ENCODE peak calls at places on chromosomes 11 and 22, in seven cellular contexts. R is ovary, T is cardiac muscle cell, M is right lobe of liver, I is testis, O is kidney, H is ascending aorta. V is an unnamed sample.

GRCh38 chr11:113477321-113477720 is 2.1 kb upstream of the DRD2 start:
- DNase-seq in T (peak; percentile 48), O (no peak), M (no peak), I (no peak), R (no peak), H (no peak), V (no peak)

GRCh38 chr22:37284126-37284806 is 2.0 kb downstream of the CYTH4 start:
- DNase-seq in H (no peak), I (no peak), R (no peak), O (no peak), T (no peak), M (no peak), V (no peak)

GRCh38 chr11:18013790-18014507 is 1.1 kb upstream of the SERGEF start:
- DNase-seq in M (no peak), I (no peak), R (no peak), T (peak; percentile 6), H (no peak), O (peak; percentile 57), V (peak; percentile 35)

GRCh38 chr11:130094614-130095013 is 24.9 kb downstream of the APLP2 start:
- DNase-seq in T (no peak), I (no peak), H (no peak), O (no peak), R (no peak), M (no peak), V (no peak)

GRCh38 chr11:17277024-17277584 is 565 bp downstream of the NUCB2 start:
- DNase-seq in T (peak; percentile 52), O (no peak), H (no peak), I (no peak), R (no peak), M (no peak), V (no peak)

GRCh38 chr22:27845603-27846100 is 44.1 kb upstream of the MN1 start:
- DNase-seq in T (no peak), M (no peak), H (peak; percentile 13), I (peak; percentile 5), O (no peak), R (no peak), V (no peak)

GRCh38 chr11:124174001-124174400 is 9.1 kb upstream of the OR10D3 start:
- DNase-seq in H (no peak), R (no peak), T (peak; percentile 75), I (no peak), O (no peak), M (no peak), V (no peak)

GRCh38 chr11:36689442-36689841 is 91.4 kb upstream of the RAG2 start:
- DNase-seq in O (no peak), M (no peak), T (no peak), R (no peak), H (no peak), I (no peak), V (no peak)

GRCh38 chr11:32939866-32940265 is 47.3 kb downstream of the QSER1 start:
- DNase-seq in H (no peak), M (no peak), R (no peak), I (no peak), O (no peak), T (no peak), V (no peak)

GRCh38 chr11:124970925-124971324 is 16.9 kb downstream of the CCDC15 start:
- DNase-seq in O (no peak), T (peak; percentile 50), H (no peak), R (no peak), I (no peak), M (no peak), V (peak; percentile 7)

GRCh38 chr11:43987384-43988039 is 45.1 kb downstream of the C11orf96 start:
- DNase-seq in I (peak; percentile 98), H (peak; percentile 94), R (peak; percentile 100), M (peak; percentile 86), O (peak; percentile 98), T (peak; percentile 98), V (peak; percentile 66)

GRCh38 chr11:35098850-35099249 is 40.1 kb upstream of the CD44 start:
- DNase-seq in R (no peak), H (no peak), I (no peak), M (no peak), O (no peak), T (no peak), V (no peak)

GRCh38 chr22:32255217-32255616 is at the start of gene SLC5A4:
- DNase-seq in H (no peak), M (no peak), O (no peak), T (no peak), I (no peak), R (no peak), V (no peak)

GRCh38 chr22:46549971-46550641 is 12.7 kb upstream of the CELSR1 start:
- DNase-seq in H (no peak), T (no peak), M (no peak), R (no peak), O (peak; percentile 71), I (no peak), V (no peak)

GRCh38 chr11:85661972-85662664 is 2.8 kb downstream of the CREBZF start:
- DNase-seq in O (no peak), T (peak; percentile 32), H (no peak), R (no peak), M (no peak), I (no peak), V (no peak)

GRCh38 chr11:16669799-16670415 is 68.5 kb upstream of the C11orf58 start:
- DNase-seq in H (no peak), I (no peak), R (no peak), M (no peak), O (no peak), T (peak; percentile 15), V (no peak)

GRCh38 chr22:36853407-36854099 is 7.3 kb upstream of the NCF4 start:
- DNase-seq in O (peak; percentile 88), T (peak; percentile 72), H (peak; percentile 72), R (no peak), M (no peak), I (peak; percentile 82), V (peak; percentile 86)

GRCh38 chr11:10400856-10401255 is 54.2 kb upstream of the AMPD3 start:
- DNase-seq in R (no peak), T (no peak), I (no peak), H (no peak), M (no peak), O (no peak), V (no peak)

GRCh38 chr22:16601437-16602223 is 9.0 kb upstream of the CCT8L2 start:
- DNase-seq in M (no peak), H (no peak), I (peak; percentile 23), T (no peak), R (peak; percentile 33), O (no peak), V (no peak)

GRCh38 chr22:49090853-49091135 is 736.9 kb downstream of the BRD1 start:
- DNase-seq in I (no peak), R (no peak), H (no peak), M (no peak), O (no peak), T (no peak), V (no peak)

GRCh38 chr11:9001736-9002135 is 2.1 kb downstream of the NRIP3 start:
- DNase-seq in H (no peak), I (no peak), M (no peak), T (peak; percentile 65), O (no peak), R (no peak), V (no peak)

GRCh38 chr22:20763630-20764029 is 10.3 kb upstream of the SERPIND1 start:
- DNase-seq in R (no peak), T (no peak), M (no peak), O (no peak), H (no peak), I (no peak), V (no peak)

GRCh38 chr22:44576311-44577260 is 78.6 kb upstream of the RTL6 start:
- DNase-seq in R (no peak), O (no peak), I (peak; percentile 7), T (no peak), H (peak; percentile 51), M (peak; percentile 27), V (no peak)

GRCh38 chr11:18145025-18145424 is 12.7 kb downstream of the MRGPRX3 start:
- DNase-seq in H (no peak), M (no peak), I (no peak), R (no peak), T (no peak), O (no peak), V (no peak)

GRCh38 chr11:67563354-67564114 is 20.1 kb upstream of the GSTP1 start:
- DNase-seq in T (peak; percentile 90), I (peak; percentile 80), M (peak; percentile 76), R (peak; percentile 50), O (no peak), H (peak; percentile 88), V (peak; percentile 68)

GRCh38 chr22:48724899-48725298 is 1102.8 kb downstream of the BRD1 start:
- DNase-seq in I (no peak), T (no peak), R (no peak), O (peak; percentile 54), M (no peak), H (no peak), V (no peak)

GRCh38 chr22:43060213-43060612 is 29.0 kb downstream of the TTLL1 start:
- DNase-seq in R (no peak), T (peak; percentile 26), O (no peak), M (no peak), H (no peak), I (peak; percentile 42), V (no peak)

GRCh38 chr11:117823941-117824420 is 563 bp downstream of the FXYD2 start:
- DNase-seq in I (peak; percentile 64), M (peak; percentile 63), H (peak; percentile 73), T (peak; percentile 80), O (peak; percentile 88), R (peak; percentile 58), V (peak; percentile 56)

GRCh38 chr11:87804176-87804575 is 371.1 kb downstream of the RAB38 start:
- DNase-seq in H (no peak), R (no peak), M (no peak), I (no peak), O (no peak), T (no peak), V (no peak)

GRCh38 chr11:118320515-118320914 is 16.0 kb downstream of the CD3E start:
- DNase-seq in I (no peak), M (no peak), H (no peak), O (no peak), T (no peak), R (no peak), V (no peak)

GRCh38 chr11:13487661-13488030 is 8.2 kb downstream of the PTH start:
- DNase-seq in O (no peak), T (peak; percentile 27), R (no peak), I (no peak), M (no peak), H (no peak), V (no peak)
- TF ChIP-seq CTCF in O (no peak), T (peak; percentile 35), R (no peak), I (no peak), M (peak; percentile 8), H (no peak), V (peak; percentile 10)

GRCh38 chr11:76155455-76156232 is 50.7 kb downstream of the WNT11 start:
- DNase-seq in M (no peak), O (no peak), I (no peak), H (no peak), R (no peak), T (no peak), V (no peak)
- H3K4me3 ChIP-seq in M (no peak overlapping the region), O (no peak overlapping the region), I (no peak overlapping the region), H (no peak overlapping the region), R (no peak overlapping the region), T (no peak overlapping the region), V (no peak overlapping the region)

GRCh38 chr11:31834237-31834636 is 23.1 kb upstream of the PAX6 start:
- DNase-seq in R (no peak), O (no peak), I (no peak), T (no peak), H (no peak), M (no peak), V (no peak)
- TF ChIP-seq CTCF in R (no peak), O (no peak), I (no peak), T (no peak), H (no peak), M (no peak), V (no peak)

GRCh38 chr11:75768112-75768908 is at the start of gene DGAT2:
- DNase-seq in M (peak; percentile 90), H (peak; percentile 81), T (peak; percentile 83), I (peak; percentile 80), O (peak; percentile 87), R (peak; percentile 70), V (peak; percentile 84)
- H3K4me3 ChIP-seq in M (peak within 1 kb of the TSS; percentile 98), H (peak within 1 kb of the TSS; percentile 66), T (peak within 1 kb of the TSS; percentile 35), I (peak within 1 kb of the TSS; percentile 62), O (peak within 1 kb of the TSS; percentile 56), R (peak within 1 kb of the TSS; percentile 37), V (no peak within 1 kb of the TSS)